ENCODE peak calls at places on chromosomes 4 and X, in nine cellular contexts. One of them, this sample, is unnamed.

GRCh38 chr4:17535906-17536305 is 20.9 kb downstream of the CLRN2 start:
- DNase-seq in IMR-90: no peak
- DNase-seq in spleen: no peak
- DNase-seq in gastrocnemius medialis: no peak
- DNase-seq in sigmoid colon: no peak
- DNase-seq in NB4: peak
- DNase-seq in endothelial cell of umbilical vein: no peak
- DNase-seq in tibial nerve: no peak
- DNase-seq in heart left ventricle: no peak
- DNase-seq in this sample: no peak

GRCh38 chrX:106899276-106899675 is 3.9 kb downstream of the RIPPLY1 start:
- DNase-seq in heart left ventricle: no peak
- DNase-seq in tibial nerve: no peak
- DNase-seq in sigmoid colon: no peak
- DNase-seq in gastrocnemius medialis: no peak
- DNase-seq in spleen: no peak
- DNase-seq in IMR-90: no peak
- DNase-seq in NB4: no peak
- DNase-seq in endothelial cell of umbilical vein: no peak
- DNase-seq in this sample: no peak

GRCh38 chrX:68462653-68463052 is 29.4 kb upstream of the OPHN1 start:
- DNase-seq in NB4: peak
- DNase-seq in tibial nerve: peak
- DNase-seq in gastrocnemius medialis: no peak
- DNase-seq in heart left ventricle: peak
- DNase-seq in spleen: no peak
- DNase-seq in sigmoid colon: no peak
- DNase-seq in endothelial cell of umbilical vein: peak
- DNase-seq in IMR-90: peak
- DNase-seq in this sample: peak

GRCh38 chr4:102517753-102518152 is 16.6 kb downstream of the NFKB1 start:
- DNase-seq in endothelial cell of umbilical vein: no peak
- DNase-seq in spleen: no peak
- DNase-seq in sigmoid colon: no peak
- DNase-seq in gastrocnemius medialis: no peak
- DNase-seq in NB4: no peak
- DNase-seq in IMR-90: no peak
- DNase-seq in tibial nerve: no peak
- DNase-seq in heart left ventricle: no peak
- DNase-seq in this sample: no peak

GRCh38 chrX:103212749-103213457 is 2.0 kb upstream of the BEX4 start:
- DNase-seq in NB4: no peak
- DNase-seq in gastrocnemius medialis: no peak
- DNase-seq in sigmoid colon: no peak
- DNase-seq in spleen: no peak
- DNase-seq in heart left ventricle: no peak
- DNase-seq in IMR-90: no peak
- DNase-seq in tibial nerve: no peak
- DNase-seq in endothelial cell of umbilical vein: no peak
- DNase-seq in this sample: no peak

GRCh38 chr4:92885632-92886031 is 581.9 kb downstream of the GRID2 start:
- DNase-seq in tibial nerve: no peak
- DNase-seq in endothelial cell of umbilical vein: no peak
- DNase-seq in IMR-90: no peak
- DNase-seq in NB4: no peak
- DNase-seq in spleen: no peak
- DNase-seq in sigmoid colon: no peak
- DNase-seq in gastrocnemius medialis: no peak
- DNase-seq in heart left ventricle: no peak
- DNase-seq in this sample: no peak

GRCh38 chr4:4854649-4855292 is 4.7 kb upstream of the MSX1 start:
- DNase-seq in tibial nerve: no peak
- DNase-seq in NB4: no peak
- DNase-seq in sigmoid colon: peak
- DNase-seq in heart left ventricle: no peak
- DNase-seq in endothelial cell of umbilical vein: no peak
- DNase-seq in IMR-90: no peak
- DNase-seq in gastrocnemius medialis: no peak
- DNase-seq in spleen: peak
- DNase-seq in this sample: no peak

GRCh38 chr4:138078264-138078663 is 163.9 kb downstream of the SLC7A11 start:
- DNase-seq in heart left ventricle: no peak
- DNase-seq in NB4: no peak
- DNase-seq in spleen: no peak
- DNase-seq in IMR-90: peak
- DNase-seq in endothelial cell of umbilical vein: no peak
- DNase-seq in sigmoid colon: no peak
- DNase-seq in tibial nerve: no peak
- DNase-seq in gastrocnemius medialis: no peak
- DNase-seq in this sample: no peak

GRCh38 chr4:129264008-129264657 is 168.2 kb downstream of the C4orf33 start:
- DNase-seq in spleen: no peak
- DNase-seq in gastrocnemius medialis: no peak
- DNase-seq in sigmoid colon: no peak
- DNase-seq in IMR-90: no peak
- DNase-seq in endothelial cell of umbilical vein: no peak
- DNase-seq in tibial nerve: no peak
- DNase-seq in NB4: no peak
- DNase-seq in heart left ventricle: no peak
- DNase-seq in this sample: no peak

GRCh38 chr4:57103051-57103450 is 7.1 kb downstream of the IGFBP7 start:
- DNase-seq in heart left ventricle: no peak
- DNase-seq in gastrocnemius medialis: no peak
- DNase-seq in NB4: no peak
- DNase-seq in IMR-90: peak
- DNase-seq in tibial nerve: no peak
- DNase-seq in spleen: no peak
- DNase-seq in endothelial cell of umbilical vein: peak
- DNase-seq in sigmoid colon: no peak
- DNase-seq in this sample: no peak

GRCh38 chr4:58247792-58248191 is 1137.6 kb upstream of the IGFBP7 start:
- DNase-seq in NB4: peak
- DNase-seq in IMR-90: no peak
- DNase-seq in tibial nerve: no peak
- DNase-seq in endothelial cell of umbilical vein: no peak
- DNase-seq in spleen: no peak
- DNase-seq in gastrocnemius medialis: no peak
- DNase-seq in sigmoid colon: no peak
- DNase-seq in heart left ventricle: no peak
- DNase-seq in this sample: no peak

GRCh38 chrX:149687991-149688390 is 23.9 kb upstream of the MAGEA11 start:
- DNase-seq in IMR-90: no peak
- DNase-seq in sigmoid colon: no peak
- DNase-seq in endothelial cell of umbilical vein: no peak
- DNase-seq in NB4: no peak
- DNase-seq in spleen: no peak
- DNase-seq in tibial nerve: no peak
- DNase-seq in heart left ventricle: no peak
- DNase-seq in gastrocnemius medialis: no peak
- DNase-seq in this sample: no peak

GRCh38 chr4:163249042-163249441 is 82.4 kb upstream of the NAF1 start:
- DNase-seq in spleen: no peak
- DNase-seq in NB4: no peak
- DNase-seq in tibial nerve: no peak
- DNase-seq in endothelial cell of umbilical vein: no peak
- DNase-seq in sigmoid colon: no peak
- DNase-seq in gastrocnemius medialis: no peak
- DNase-seq in heart left ventricle: no peak
- DNase-seq in IMR-90: no peak
- DNase-seq in this sample: no peak

GRCh38 chrX:41238543-41238942 is 95.4 kb upstream of the DDX3X start:
- DNase-seq in heart left ventricle: no peak
- DNase-seq in IMR-90: peak
- DNase-seq in gastrocnemius medialis: no peak
- DNase-seq in spleen: no peak
- DNase-seq in tibial nerve: no peak
- DNase-seq in NB4: peak
- DNase-seq in endothelial cell of umbilical vein: peak
- DNase-seq in sigmoid colon: no peak
- DNase-seq in this sample: no peak

GRCh38 chrX:20224814-20225487 is 41.8 kb downstream of the RPS6KA3 start:
- DNase-seq in spleen: no peak
- DNase-seq in IMR-90: peak
- DNase-seq in sigmoid colon: no peak
- DNase-seq in gastrocnemius medialis: no peak
- DNase-seq in heart left ventricle: no peak
- DNase-seq in NB4: no peak
- DNase-seq in endothelial cell of umbilical vein: no peak
- DNase-seq in tibial nerve: no peak
- DNase-seq in this sample: no peak

GRCh38 chr4:152479428-152480026 is 56.4 kb downstream of the FBXW7 start:
- DNase-seq in gastrocnemius medialis: no peak
- DNase-seq in tibial nerve: no peak
- DNase-seq in spleen: no peak
- DNase-seq in sigmoid colon: no peak
- DNase-seq in NB4: no peak
- DNase-seq in IMR-90: peak
- DNase-seq in endothelial cell of umbilical vein: peak
- DNase-seq in heart left ventricle: no peak
- DNase-seq in this sample: no peak

DNA sequence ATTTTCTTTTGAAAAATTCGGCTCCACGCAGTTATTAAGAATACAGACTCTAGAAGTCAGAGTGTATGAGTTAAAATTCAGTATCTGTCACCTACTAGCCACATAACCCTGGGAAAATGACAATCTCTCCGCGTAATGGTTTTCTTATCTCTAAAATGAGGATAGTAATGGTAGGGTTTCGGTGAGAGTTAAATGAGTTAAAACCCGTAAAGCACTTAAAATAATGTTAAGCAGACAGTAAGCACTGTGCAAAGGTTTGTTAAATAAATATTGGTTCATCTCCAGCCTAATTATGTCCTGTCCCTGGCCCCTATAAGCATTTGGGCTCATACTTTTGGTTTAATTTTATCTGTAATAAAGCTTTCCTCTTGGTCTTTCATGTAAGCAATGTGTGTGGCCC is 350.8 kb upstream of the GRIA3 start:
- DNase-seq in NB4: no peak
- DNase-seq in endothelial cell of umbilical vein: no peak
- DNase-seq in tibial nerve: no peak
- DNase-seq in IMR-90: no peak
- DNase-seq in heart left ventricle: no peak
- DNase-seq in sigmoid colon: no peak
- DNase-seq in spleen: no peak
- DNase-seq in gastrocnemius medialis: no peak
- DNase-seq in this sample: no peak
- TF ChIP-seq CTCF in NB4: no peak
- TF ChIP-seq CTCF in endothelial cell of umbilical vein: no peak
- TF ChIP-seq CTCF in tibial nerve: no peak
- TF ChIP-seq CTCF in IMR-90: no peak
- TF ChIP-seq CTCF in heart left ventricle: no peak
- TF ChIP-seq CTCF in sigmoid colon: no peak
- TF ChIP-seq CTCF in spleen: no peak
- TF ChIP-seq CTCF in gastrocnemius medialis: no peak
- TF ChIP-seq CTCF in this sample: no peak

DNA sequence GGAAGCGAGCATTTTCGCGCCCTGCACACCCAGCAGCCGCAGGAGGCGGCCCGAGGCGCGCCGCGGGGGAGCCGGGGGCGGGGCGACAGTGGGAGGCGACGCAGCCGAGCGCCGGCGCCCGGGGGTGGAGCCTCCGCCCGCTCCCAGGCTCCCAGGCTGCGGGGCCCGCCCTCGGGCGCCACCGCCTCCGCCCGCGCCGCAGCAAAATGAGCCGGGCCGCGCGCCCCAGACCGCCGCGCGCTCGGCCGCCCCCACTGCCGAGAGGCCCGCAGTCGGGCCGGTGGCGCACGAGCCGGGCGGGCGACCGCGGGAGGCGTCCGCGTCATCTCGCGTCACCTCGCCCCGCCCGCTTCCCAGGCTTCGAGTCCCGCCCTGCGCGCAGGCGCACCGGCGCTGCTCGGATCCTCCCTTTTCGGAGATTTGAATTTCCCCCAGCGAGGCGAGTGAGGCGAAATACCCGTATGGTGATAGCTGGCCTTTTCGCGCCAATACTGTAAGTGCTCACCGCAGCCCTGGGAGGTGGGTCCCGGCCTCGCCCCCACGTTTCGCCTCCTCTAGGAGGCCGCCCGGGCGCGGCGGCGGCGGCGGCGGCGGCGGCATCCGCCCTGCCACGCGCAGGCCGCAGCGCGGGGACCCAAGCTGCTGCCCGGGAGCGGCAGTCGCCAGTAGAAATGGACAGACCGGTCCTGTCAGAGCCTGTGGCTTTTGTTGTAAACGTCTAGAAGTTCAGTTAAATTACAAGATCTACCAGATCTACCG is at the start of gene TMEM187:
- DNase-seq in gastrocnemius medialis: peak
- DNase-seq in IMR-90: peak
- DNase-seq in heart left ventricle: peak
- DNase-seq in NB4: peak
- DNase-seq in endothelial cell of umbilical vein: peak
- DNase-seq in spleen: peak
- DNase-seq in tibial nerve: peak
- DNase-seq in sigmoid colon: peak
- DNase-seq in this sample: peak
- TF ChIP-seq POLR2A in gastrocnemius medialis: peak
- TF ChIP-seq POLR2A in IMR-90: peak
- TF ChIP-seq POLR2A in heart left ventricle: no peak
- TF ChIP-seq POLR2A in NB4: peak
- TF ChIP-seq POLR2A in endothelial cell of umbilical vein: peak
- TF ChIP-seq POLR2A in spleen: no peak
- TF ChIP-seq POLR2A in tibial nerve: peak
- TF ChIP-seq POLR2A in sigmoid colon: no peak
- TF ChIP-seq POLR2A in this sample: peak

GRCh38 chr4:170872794-170873193 is 783.0 kb upstream of the AADAT start:
- DNase-seq in sigmoid colon: no peak
- DNase-seq in IMR-90: no peak
- DNase-seq in heart left ventricle: no peak
- DNase-seq in gastrocnemius medialis: no peak
- DNase-seq in endothelial cell of umbilical vein: no peak
- DNase-seq in NB4: no peak
- DNase-seq in tibial nerve: no peak
- DNase-seq in spleen: no peak
- DNase-seq in this sample: no peak

DNA sequence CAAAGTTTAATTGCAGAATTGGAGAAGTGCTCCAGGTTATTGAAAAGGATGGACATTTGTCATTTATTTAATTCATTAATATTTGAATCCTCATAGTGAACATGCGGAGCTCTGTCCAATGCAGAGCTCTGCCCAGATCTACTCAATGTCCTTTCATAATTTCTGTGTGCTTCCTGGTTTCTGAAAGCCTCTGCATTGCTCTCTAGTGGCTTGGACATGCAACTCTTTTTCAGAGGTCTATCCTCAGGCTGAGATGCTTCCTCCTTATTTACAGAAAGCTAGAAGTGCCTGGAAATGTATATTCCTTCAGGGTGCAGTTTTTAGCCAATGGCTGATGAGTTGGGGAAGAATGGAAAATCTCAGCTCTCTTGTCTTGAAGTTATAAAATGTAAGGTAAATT is 786.1 kb upstream of the AADAT start:
- DNase-seq in IMR-90: no peak
- DNase-seq in spleen: no peak
- DNase-seq in gastrocnemius medialis: no peak
- DNase-seq in sigmoid colon: no peak
- DNase-seq in tibial nerve: no peak
- DNase-seq in NB4: peak
- DNase-seq in heart left ventricle: no peak
- DNase-seq in endothelial cell of umbilical vein: no peak
- DNase-seq in this sample: no peak
- TF ChIP-seq CTCF in IMR-90: no peak
- TF ChIP-seq CTCF in spleen: no peak
- TF ChIP-seq CTCF in gastrocnemius medialis: no peak
- TF ChIP-seq CTCF in sigmoid colon: no peak
- TF ChIP-seq CTCF in tibial nerve: no peak
- TF ChIP-seq CTCF in NB4: peak
- TF ChIP-seq CTCF in heart left ventricle: no peak
- TF ChIP-seq CTCF in endothelial cell of umbilical vein: no peak
- TF ChIP-seq CTCF in this sample: no peak

GRCh38 chr4:1029536-1029935 is 18.1 kb downstream of the FGFRL1 start:
- DNase-seq in heart left ventricle: no peak
- DNase-seq in sigmoid colon: no peak
- DNase-seq in gastrocnemius medialis: no peak
- DNase-seq in NB4: no peak
- DNase-seq in endothelial cell of umbilical vein: no peak
- DNase-seq in spleen: no peak
- DNase-seq in tibial nerve: no peak
- DNase-seq in IMR-90: no peak
- DNase-seq in this sample: no peak
- TF ChIP-seq POLR2A in heart left ventricle: no peak
- TF ChIP-seq POLR2A in sigmoid colon: no peak
- TF ChIP-seq POLR2A in gastrocnemius medialis: no peak
- TF ChIP-seq POLR2A in NB4: no peak
- TF ChIP-seq POLR2A in endothelial cell of umbilical vein: no peak
- TF ChIP-seq POLR2A in spleen: no peak
- TF ChIP-seq POLR2A in tibial nerve: no peak
- TF ChIP-seq POLR2A in IMR-90: no peak
- TF ChIP-seq POLR2A in this sample: no peak

This sample was measured in prostate gland.